ENCODE peak calls at places on chromosomes 11 and 22, in four cellular contexts. B is sigmoid colon, Q is A549, R is esophagus squamous epithelium. S is an unnamed sample.

GRCh38 chr11:32056445-32056844 is 34.4 kb upstream of the RCN1 start:
- DNase-seq in R (no peak), Q (no peak), B (no peak), S (no peak)

GRCh38 chr11:75105462-75105925 is 8.8 kb upstream of the OR2AT4 start:
- DNase-seq in Q (peak; percentile 54), B (no peak), R (no peak), S (no peak)

GRCh38 chr11:65642014-65642671 is 4.2 kb downstream of the SIPA1 start:
- DNase-seq in R (no peak), Q (no peak), B (no peak), S (no peak)

GRCh38 chr11:32851251-32851650 is 21.5 kb downstream of the PRRG4 start:
- DNase-seq in R (no peak), Q (no peak), B (no peak), S (no peak)

GRCh38 chr11:132734217-132734616 is 798.1 kb downstream of the OPCML start:
- DNase-seq in B (no peak), Q (no peak), R (no peak), S (no peak)

GRCh38 chr11:117859713-117860112 is 16.7 kb downstream of the FXYD6 start:
- DNase-seq in B (no peak), R (no peak), Q (no peak), S (no peak)

GRCh38 chr11:76056881-76057280 is 149.4 kb downstream of the WNT11 start:
- DNase-seq in R (no peak), B (no peak), Q (no peak), S (no peak)

GRCh38 chr11:124313849-124314248 is at the start of gene OR8D1:
- DNase-seq in B (no peak), R (no peak), Q (no peak), S (no peak)

GRCh38 chr11:10305262-10305963 is 540 bp downstream of the ADM start:
- DNase-seq in R (no peak), Q (peak; percentile 52), B (peak; percentile 75), S (peak; percentile 51)

GRCh38 chr22:44336962-44337657 is 24.4 kb upstream of the SHISAL1 start:
- DNase-seq in R (no peak), B (peak; percentile 60), Q (no peak), S (no peak)

GRCh38 chr11:124739479-124740276 is at the start of gene NRGN:
- DNase-seq in R (peak; percentile 49), Q (peak; percentile 77), B (peak; percentile 94), S (peak; percentile 95)

GRCh38 chr11:113593698-113594308 is 112.3 kb downstream of the TMPRSS5 start:
- DNase-seq in B (no peak), Q (no peak), R (no peak), S (no peak)

GRCh38 chr11:91326280-91326679 is 898.3 kb upstream of the FAT3 start:
- DNase-seq in Q (no peak), B (no peak), R (no peak), S (no peak)

GRCh38 chr22:27866136-27867091 is 52.6 kb downstream of the PITPNB start:
- DNase-seq in B (peak; percentile 89), R (no peak), Q (peak; percentile 74), S (peak; percentile 10)

GRCh38 chr22:40178417-40179409 is 988 bp downstream of the TNRC6B start:
- DNase-seq in B (no peak), Q (no peak), R (no peak), S (peak; percentile 36)

GRCh38 chr11:123197711-123198110 is 2.7 kb upstream of the CLMP start:
- DNase-seq in Q (no peak), B (no peak), R (no peak), S (no peak)

GRCh38 chr11:86637976-86638375 is 34.4 kb downstream of the ME3 start:
- DNase-seq in Q (no peak), R (no peak), B (no peak), S (no peak)

GRCh38 chr11:1838426-1839131 is at the start of gene TNNI2:
- DNase-seq in Q (no peak), R (no peak), B (no peak), S (no peak)

GRCh38 chr11:2541321-2541680 is 96.5 kb downstream of the KCNQ1 start:
- DNase-seq in Q (no peak), R (no peak), B (peak; percentile 25), S (no peak)

GRCh38 chr11:28820296-28820989 is 712.3 kb downstream of the METTL15 start:
- DNase-seq in B (no peak), R (no peak), Q (no peak), S (no peak)

GRCh38 chr11:299951-300735 is 817 bp upstream of the IFITM5 start:
- DNase-seq in B (peak; percentile 65), R (no peak), Q (no peak), S (no peak)

GRCh38 chr11:1231396-1232327 is 8.8 kb downstream of the MUC5B start:
- DNase-seq in Q (no peak), B (peak; percentile 55), R (no peak), S (no peak)

GRCh38 chr22:38707346-38707745 is 1.6 kb downstream of the GTPBP1 start:
- DNase-seq in Q (peak; percentile 61), R (no peak), B (no peak), S (no peak)

GRCh38 chr11:123301696-123302400 is 106.8 kb upstream of the CLMP start:
- DNase-seq in B (peak; percentile 69), R (no peak), Q (peak; percentile 29), S (peak; percentile 81)

GRCh38 chr11:104098555-104098954 is 62.1 kb downstream of the DDI1 start:
- DNase-seq in R (no peak), Q (no peak), B (no peak), S (no peak)

GRCh38 chr22:29219881-29220670 is 14.4 kb downstream of the EMID1 start:
- DNase-seq in B (peak; percentile 61), Q (no peak), R (no peak), S (no peak)

GRCh38 chr22:29216873-29217666 is 11.4 kb downstream of the EMID1 start:
- DNase-seq in R (no peak), Q (peak; percentile 15), B (peak; percentile 64), S (peak; percentile 37)

GRCh38 chr22:29217827-29218757 is 12.4 kb downstream of the EMID1 start:
- DNase-seq in Q (no peak), B (peak; percentile 57), R (no peak), S (no peak)

GRCh38 chr22:29216011-29216872 is 10.5 kb downstream of the EMID1 start:
- DNase-seq in R (no peak), B (peak; percentile 47), Q (no peak), S (peak; percentile 45)

DNA sequence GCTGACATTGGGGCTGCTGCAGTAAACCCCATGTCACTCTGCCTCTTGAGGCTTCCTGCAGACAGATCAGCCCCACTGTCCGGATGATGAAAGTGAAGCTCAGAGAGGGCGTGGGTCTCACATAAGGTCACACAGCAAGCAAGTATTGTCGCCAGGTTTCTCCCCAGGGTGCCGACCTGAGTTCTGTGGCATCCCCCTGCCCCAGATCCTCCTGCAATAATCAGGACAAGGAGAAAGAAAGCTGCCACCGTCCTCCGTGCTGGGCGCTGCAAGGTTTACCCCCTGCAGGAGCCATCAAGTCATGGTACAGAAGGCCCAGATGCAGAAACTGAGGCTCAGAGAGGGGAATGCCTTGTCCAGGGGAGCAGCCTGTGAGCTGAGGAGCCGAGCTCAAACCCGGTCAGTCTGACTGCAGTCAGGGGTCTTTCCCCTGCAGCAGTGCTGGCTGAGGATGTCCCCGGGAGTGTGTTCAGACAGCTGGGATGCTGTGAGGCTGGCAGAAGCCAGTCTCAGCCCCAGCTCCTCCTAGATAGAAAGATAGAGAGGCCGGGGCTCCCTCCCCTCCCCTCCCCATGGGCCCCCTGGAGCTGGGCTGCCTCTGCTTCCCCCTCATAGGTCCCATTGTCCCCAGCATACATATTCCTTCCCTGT is 13.2 kb downstream of the EMID1 start:
- DNase-seq in R (no peak), Q (no peak), B (peak; percentile 49), S (no peak)
- TF ChIP-seq POLR2A in R (no peak), Q (no peak), B (no peak), S (no peak)

DNA sequence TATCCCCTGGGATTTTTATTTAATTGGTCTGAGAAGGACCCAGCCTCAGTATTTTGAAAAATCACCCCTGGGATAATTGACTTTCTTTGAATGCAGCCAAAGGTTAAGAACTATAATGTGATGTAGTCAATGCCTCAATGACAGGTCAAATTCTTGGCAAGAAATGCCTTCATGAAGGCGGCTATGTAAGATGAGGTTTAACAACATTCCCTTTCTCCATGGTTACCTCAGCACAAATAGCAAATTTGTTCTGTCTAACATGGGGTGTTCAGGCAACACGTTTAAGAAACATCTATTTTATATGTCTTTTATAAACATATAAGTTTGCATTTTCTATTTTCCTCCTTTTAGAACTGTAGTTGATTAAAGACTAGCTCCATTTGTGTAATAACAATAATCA is 5.3 kb downstream of the SLN start:
- DNase-seq in Q (no peak), B (no peak), R (no peak), S (no peak)
- H3K4me1 ChIP-seq in Q (peaks cover 37% of the 10 kb centered on the region), B (no peaks in the 10 kb centered on the region), R (no peaks in the 10 kb centered on the region), S (no peaks in the 10 kb centered on the region)

GRCh38 chr11:47213985-47214564 is 699 bp upstream of the DDB2 start:
- DNase-seq in Q (peak; percentile 95), R (peak; percentile 53), B (peak; percentile 98), S (peak; percentile 96)
- TF ChIP-seq POLR2A in Q (peak; percentile 79), R (no peak), B (peak; percentile 89), S (peak; percentile 69)

DNA sequence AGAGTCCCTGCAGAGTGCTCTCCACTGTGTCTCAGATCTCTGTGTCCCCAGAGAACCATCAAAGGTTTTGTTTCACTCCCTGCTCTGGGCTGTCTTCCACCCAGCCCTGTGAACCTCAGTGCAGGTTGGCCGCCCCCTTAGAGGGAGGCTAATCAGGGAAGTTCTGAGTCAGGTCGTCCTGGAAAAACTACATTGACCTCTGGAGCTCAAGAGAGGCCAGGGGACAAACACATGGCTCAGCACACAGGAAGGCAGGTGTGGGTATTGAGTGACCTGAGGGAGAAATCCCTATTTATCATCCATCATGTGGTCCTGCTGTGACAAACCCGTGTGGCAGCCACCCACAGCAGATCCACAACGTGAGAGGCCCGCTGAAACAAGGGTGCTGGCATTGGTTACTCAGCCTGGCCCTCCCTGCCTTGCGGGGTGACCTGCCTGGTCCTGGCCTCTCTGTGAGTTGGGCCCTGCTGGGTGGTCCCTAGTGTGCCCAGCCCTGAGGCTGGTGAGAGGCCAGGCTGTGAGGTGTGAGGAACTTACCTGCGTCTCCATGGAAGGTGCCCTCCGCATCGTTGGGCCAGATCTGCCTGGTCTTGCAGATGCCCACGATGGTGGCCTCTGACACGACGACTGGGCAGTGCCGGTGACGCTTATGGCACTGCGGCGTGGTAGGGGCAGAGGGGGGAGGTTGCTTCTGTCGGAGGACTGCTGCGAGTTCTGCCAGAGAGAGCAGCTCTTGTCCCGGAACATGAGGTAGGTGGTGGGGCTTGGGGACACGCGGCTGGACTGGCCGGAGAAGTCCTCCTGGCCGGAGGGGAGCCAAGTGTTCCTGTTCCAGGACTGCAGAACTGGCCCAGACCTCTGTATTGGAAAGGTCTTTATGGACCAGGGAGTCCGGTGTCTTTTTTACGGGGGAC is 671 bp upstream of the BCR start:
- DNase-seq in Q (no peak), B (peak; percentile 78), R (no peak), S (peak; percentile 55)
- H3K4me1 ChIP-seq in Q (peaks cover 31% of the 10 kb centered on the region), B (peaks cover 44% of the 10 kb centered on the region), R (peaks cover 44% of the 10 kb centered on the region), S (peaks cover 42% of the 10 kb centered on the region)

GRCh38 chr11:119315139-119316016 is 1.6 kb downstream of the MCAM start:
- DNase-seq in R (no peak), B (peak; percentile 79), Q (no peak), S (peak; percentile 30)
- TF ChIP-seq POLR2A in R (no peak), B (peak; percentile 23), Q (no peak), S (no peak)